ENCODE peak calls at places on chromosome 14, in four cellular contexts. One of them, this sample, is unnamed.

GRCh38 chr14:77128414-77128891 is 13.1 kb downstream of the ZDHHC22 start:
- DNase-seq in HepG2: peak
- DNase-seq in A549: no peak
- DNase-seq in GM12878: no peak
- DNase-seq in this sample: no peak

GRCh38 chr14:88477513-88478250 is 77.1 kb downstream of the PTPN21 start:
- DNase-seq in A549: no peak
- DNase-seq in GM12878: no peak
- DNase-seq in HepG2: no peak
- DNase-seq in this sample: no peak

GRCh38 chr14:60944206-60944605 is 36.7 kb downstream of the TRMT5 start:
- DNase-seq in GM12878: no peak
- DNase-seq in A549: no peak
- DNase-seq in HepG2: no peak
- DNase-seq in this sample: no peak

GRCh38 chr14:30610719-30611388 is 11.3 kb upstream of the SCFD1 start:
- DNase-seq in A549: peak
- DNase-seq in GM12878: no peak
- DNase-seq in HepG2: peak
- DNase-seq in this sample: peak

GRCh38 chr14:59281613-59282012 is 93.1 kb downstream of the DAAM1 start:
- DNase-seq in A549: no peak
- DNase-seq in HepG2: no peak
- DNase-seq in GM12878: no peak
- DNase-seq in this sample: no peak

GRCh38 chr14:67269338-67270060 is 28.3 kb downstream of the PALS1 start:
- DNase-seq in A549: no peak
- DNase-seq in GM12878: no peak
- DNase-seq in HepG2: no peak
- DNase-seq in this sample: no peak

GRCh38 chr14:58584383-58584782 is 53.4 kb upstream of the DACT1 start:
- DNase-seq in GM12878: no peak
- DNase-seq in A549: no peak
- DNase-seq in HepG2: no peak
- DNase-seq in this sample: no peak

GRCh38 chr14:30770376-30770775 is 104.0 kb upstream of the COCH start:
- DNase-seq in GM12878: no peak
- DNase-seq in A549: no peak
- DNase-seq in HepG2: no peak
- DNase-seq in this sample: no peak

GRCh38 chr14:68945190-68945584 is 33.9 kb downstream of the ACTN1 start:
- DNase-seq in A549: no peak
- DNase-seq in GM12878: no peak
- DNase-seq in HepG2: no peak
- DNase-seq in this sample: no peak

GRCh38 chr14:88614218-88614907 is 51.5 kb downstream of the ZC3H14 start:
- DNase-seq in GM12878: no peak
- DNase-seq in A549: no peak
- DNase-seq in HepG2: no peak
- DNase-seq in this sample: no peak

GRCh38 chr14:78530078-78530477 is 359.9 kb downstream of the NRXN3 start:
- DNase-seq in A549: peak
- DNase-seq in HepG2: no peak
- DNase-seq in GM12878: no peak
- DNase-seq in this sample: peak

GRCh38 chr14:92861856-92862807 is 60.8 kb upstream of the CHGA start:
- DNase-seq in A549: no peak
- DNase-seq in HepG2: peak
- DNase-seq in GM12878: no peak
- DNase-seq in this sample: no peak

GRCh38 chr14:59186316-59186715 is 2.2 kb upstream of the DAAM1 start:
- DNase-seq in A549: no peak
- DNase-seq in GM12878: no peak
- DNase-seq in HepG2: no peak
- DNase-seq in this sample: no peak

GRCh38 chr14:93010543-93011541 is 87.9 kb downstream of the CHGA start:
- DNase-seq in HepG2: peak
- DNase-seq in A549: no peak
- DNase-seq in GM12878: no peak
- DNase-seq in this sample: peak

GRCh38 chr14:55889124-55889523 is 229.1 kb upstream of the PELI2 start:
- DNase-seq in HepG2: no peak
- DNase-seq in GM12878: no peak
- DNase-seq in A549: peak
- DNase-seq in this sample: no peak

GRCh38 chr14:33914676-33915516 is 36.0 kb downstream of the EGLN3 start:
- DNase-seq in GM12878: no peak
- DNase-seq in A549: peak
- DNase-seq in HepG2: no peak
- DNase-seq in this sample: peak

GRCh38 chr14:23066855-23067744 is 9.8 kb upstream of the CDH24 start:
- DNase-seq in A549: no peak
- DNase-seq in HepG2: no peak
- DNase-seq in GM12878: no peak
- DNase-seq in this sample: no peak

GRCh38 chr14:75559451-75560187 is 18.8 kb upstream of the FLVCR2 start:
- DNase-seq in HepG2: no peak
- DNase-seq in GM12878: no peak
- DNase-seq in A549: peak
- DNase-seq in this sample: no peak

DNA sequence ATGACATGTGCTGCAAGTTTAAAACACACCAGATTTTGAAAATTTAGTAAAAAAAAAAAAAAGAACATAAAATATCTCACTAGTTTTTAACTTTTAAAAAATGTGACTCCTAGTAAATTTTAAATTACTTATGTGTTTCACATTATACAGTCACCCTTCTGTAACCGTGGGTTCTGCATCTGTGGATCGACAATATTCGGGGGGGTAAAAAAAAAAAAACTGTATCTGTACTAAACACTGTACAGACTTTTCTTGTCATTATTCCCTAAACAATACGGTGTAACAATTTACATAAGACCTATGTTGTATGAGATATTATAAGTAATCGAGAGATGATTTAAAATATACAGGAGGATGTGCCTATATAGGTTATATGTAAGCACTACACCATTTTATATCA is 3.2 kb downstream of the DDX24 start:
- DNase-seq in HepG2: no peak
- DNase-seq in GM12878: no peak
- DNase-seq in A549: no peak
- DNase-seq in this sample: no peak
- TF ChIP-seq JUNB in HepG2: no peak
- TF ChIP-seq JUNB in GM12878: no peak
- TF ChIP-seq JUNB in A549: no peak
- TF ChIP-seq JUNB in this sample: no peak

DNA sequence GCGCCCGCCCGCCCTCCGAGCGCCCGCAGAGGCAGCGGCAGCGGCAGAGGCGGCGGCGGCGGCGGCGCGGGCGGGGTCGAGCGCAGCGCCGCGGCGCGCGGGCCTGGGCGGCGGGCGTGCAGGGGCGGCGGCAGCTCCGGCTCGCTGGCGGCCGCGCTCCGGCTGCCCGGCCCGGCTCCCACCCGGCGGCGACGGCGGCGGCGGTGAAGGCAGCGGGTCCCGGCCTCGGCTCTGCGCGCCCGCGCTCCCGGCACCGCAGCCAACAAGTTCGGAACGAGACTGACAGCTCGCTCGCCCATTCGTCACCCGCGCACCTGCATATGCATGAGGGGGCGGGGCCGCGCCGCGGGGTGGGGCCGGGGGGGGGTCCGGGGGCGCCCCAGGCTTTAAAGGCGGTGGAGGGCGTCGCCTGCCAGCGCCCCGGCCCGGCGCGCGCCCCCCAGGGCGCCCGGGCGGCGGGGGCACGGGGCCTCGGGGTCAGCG is at the start of gene JAG2:
- DNase-seq in GM12878: no peak
- DNase-seq in HepG2: no peak
- DNase-seq in A549: peak
- DNase-seq in this sample: no peak
- TF ChIP-seq JUNB in GM12878: no peak
- TF ChIP-seq JUNB in HepG2: no peak
- TF ChIP-seq JUNB in A549: no peak
- TF ChIP-seq JUNB in this sample: no peak

DNA sequence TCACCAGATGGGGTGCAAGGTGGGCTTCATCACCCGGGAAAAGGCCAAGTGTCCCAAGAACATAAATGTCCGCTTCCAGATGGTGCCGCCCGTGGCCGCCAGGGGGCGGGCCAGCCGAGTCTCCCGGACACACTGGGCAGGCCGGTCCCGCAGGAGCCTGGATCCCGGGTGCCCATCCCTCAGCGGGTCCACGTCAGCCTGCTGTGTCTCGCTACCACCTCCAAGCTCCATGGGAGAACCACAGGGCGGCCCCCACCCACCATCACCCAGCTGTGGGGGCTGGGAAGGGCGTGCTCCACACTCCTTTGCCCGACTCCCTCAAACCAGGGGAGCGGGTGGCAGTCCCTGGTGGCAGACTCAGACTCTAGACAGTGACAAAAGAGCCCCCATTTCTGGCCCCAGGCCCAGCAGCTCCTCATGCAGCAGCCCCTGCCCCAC is 22.0 kb upstream of the NUDT14 start:
- DNase-seq in HepG2: no peak
- DNase-seq in A549: peak
- DNase-seq in GM12878: no peak
- DNase-seq in this sample: peak
- TF ChIP-seq JUNB in HepG2: no peak
- TF ChIP-seq JUNB in A549: no peak
- TF ChIP-seq JUNB in GM12878: no peak
- TF ChIP-seq JUNB in this sample: no peak

DNA sequence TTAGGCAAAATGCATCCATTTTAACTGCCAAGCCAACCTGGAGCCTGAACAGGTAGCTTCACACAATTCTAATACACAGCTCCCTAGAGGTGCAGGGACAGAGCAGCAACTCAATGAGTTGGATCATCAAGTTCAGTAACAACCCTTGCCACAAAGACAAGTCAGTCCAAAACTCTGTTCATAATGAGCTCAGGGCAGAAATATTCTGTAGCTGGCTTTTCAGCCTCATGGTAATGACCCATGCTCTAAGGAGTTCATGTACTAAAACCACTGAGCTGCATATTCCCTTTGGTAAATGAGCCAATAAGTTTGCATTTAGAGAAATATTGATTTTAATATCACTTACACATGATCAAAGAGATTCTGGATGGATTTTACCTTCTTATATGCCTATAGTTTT is 316.1 kb downstream of the SEC23A start:
- DNase-seq in HepG2: no peak
- DNase-seq in A549: no peak
- DNase-seq in GM12878: no peak
- DNase-seq in this sample: no peak
- TF ChIP-seq JUNB in HepG2: no peak
- TF ChIP-seq JUNB in A549: no peak
- TF ChIP-seq JUNB in GM12878: no peak
- TF ChIP-seq JUNB in this sample: no peak

DNA sequence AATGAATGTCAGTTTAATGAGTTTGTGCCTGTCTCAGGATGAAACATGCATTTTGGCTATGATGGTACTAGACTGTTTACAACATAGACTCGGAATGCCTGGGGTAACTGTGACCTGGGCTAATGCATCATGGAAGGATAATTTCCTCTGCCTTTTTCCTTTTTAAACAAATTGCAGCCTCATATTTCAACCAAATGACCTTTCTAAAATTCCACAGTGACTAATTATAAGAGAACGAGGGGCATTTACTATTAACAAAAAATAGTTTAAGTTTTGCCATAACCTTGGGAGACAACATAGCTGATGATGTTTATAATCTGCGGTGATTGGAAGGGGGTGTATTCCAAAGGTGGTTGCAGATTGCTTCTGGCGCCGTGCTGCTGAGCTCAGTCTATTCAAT is 1140.5 kb downstream of the GALC start:
- DNase-seq in A549: no peak
- DNase-seq in GM12878: no peak
- DNase-seq in HepG2: no peak
- DNase-seq in this sample: no peak
- TF ChIP-seq JUNB in A549: no peak
- TF ChIP-seq JUNB in GM12878: no peak
- TF ChIP-seq JUNB in HepG2: no peak
- TF ChIP-seq JUNB in this sample: no peak

DNA sequence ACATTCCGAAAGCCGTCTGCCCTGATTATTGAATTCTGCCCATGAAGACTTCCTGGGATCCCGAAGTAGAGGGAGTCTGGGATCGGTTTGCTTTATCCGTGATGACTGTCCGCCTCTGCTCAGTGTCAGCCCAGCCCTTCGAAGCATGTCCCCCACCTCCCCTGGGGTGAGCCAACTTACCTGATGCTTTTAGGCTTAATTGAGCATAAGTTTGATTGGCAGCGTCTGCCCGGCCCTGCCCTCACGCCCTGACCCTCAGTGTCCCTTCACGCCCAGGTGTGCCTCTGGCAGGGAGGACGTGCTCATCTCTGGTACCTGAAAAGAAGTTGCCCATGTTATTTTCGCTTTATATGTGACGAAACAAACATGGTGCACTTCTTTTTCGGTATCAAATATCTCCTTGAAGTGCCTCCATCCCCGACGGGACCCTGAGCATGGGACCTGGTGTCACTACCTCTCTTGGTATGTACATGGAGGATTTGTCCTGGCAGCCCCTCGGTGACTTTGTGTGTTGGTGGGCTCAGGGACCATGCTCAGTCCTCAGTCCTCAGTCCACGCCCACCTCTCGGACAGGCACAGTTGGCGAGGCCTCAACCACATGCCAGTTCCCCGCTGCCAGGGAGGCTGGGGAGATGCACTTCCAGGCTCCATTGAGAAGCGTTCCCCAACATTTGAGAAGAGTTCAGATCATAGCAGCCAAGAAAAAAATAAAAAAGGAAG is 130.1 kb upstream of the RTL1 start:
- DNase-seq in A549: no peak
- DNase-seq in HepG2: no peak
- DNase-seq in GM12878: no peak
- DNase-seq in this sample: no peak
- TF ChIP-seq JUNB in A549: no peak
- TF ChIP-seq JUNB in HepG2: no peak
- TF ChIP-seq JUNB in GM12878: no peak
- TF ChIP-seq JUNB in this sample: no peak

GRCh38 chr14:97827746-97828145 is 1030.6 kb downstream of the VRK1 start:
- DNase-seq in HepG2: no peak
- DNase-seq in GM12878: no peak
- DNase-seq in A549: no peak
- DNase-seq in this sample: no peak

GRCh38 chr14:97833291-97833690 is 1036.1 kb downstream of the VRK1 start:
- DNase-seq in HepG2: no peak
- DNase-seq in A549: no peak
- DNase-seq in GM12878: no peak
- DNase-seq in this sample: no peak

DNA sequence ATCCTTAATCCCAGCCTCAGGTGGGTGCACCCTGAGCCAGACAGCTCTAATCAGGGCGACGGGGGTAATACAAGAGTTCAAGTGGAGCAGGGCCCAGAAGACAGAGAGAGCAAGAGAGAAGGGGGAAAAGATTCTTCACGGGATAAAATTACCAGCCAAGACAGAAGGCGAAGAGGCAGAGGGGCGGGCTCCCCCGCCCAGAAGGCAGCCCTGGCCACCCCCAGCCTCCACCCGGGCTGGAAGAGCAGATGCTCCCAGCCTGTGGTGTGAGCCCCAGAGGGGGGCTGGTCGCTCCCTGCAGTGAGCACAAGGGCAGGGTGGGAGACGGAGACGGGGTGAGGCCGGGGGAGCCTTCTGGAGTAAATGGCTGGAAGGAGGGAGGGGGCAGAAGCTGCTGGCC is 1035.6 kb downstream of the VRK1 start:
- DNase-seq in A549: no peak
- DNase-seq in HepG2: no peak
- DNase-seq in GM12878: no peak
- DNase-seq in this sample: no peak
- TF ChIP-seq JUNB in A549: no peak
- TF ChIP-seq JUNB in HepG2: no peak
- TF ChIP-seq JUNB in GM12878: no peak
- TF ChIP-seq JUNB in this sample: no peak

GRCh38 chr14:102951034-102951433 is 28.6 kb downstream of the AMN start:
- DNase-seq in A549: no peak
- DNase-seq in HepG2: no peak
- DNase-seq in GM12878: no peak
- DNase-seq in this sample: no peak
- TF ChIP-seq JUNB in A549: no peak
- TF ChIP-seq JUNB in HepG2: no peak
- TF ChIP-seq JUNB in GM12878: no peak
- TF ChIP-seq JUNB in this sample: no peak